ENCODE peak calls at places on chromosomes 3 and 15, in nine cellular contexts. V is OCI-LY7, R is H9, M is left ventricle myocardium inferior, I is adrenal gland, O is GM23338, X is psoas muscle, P is HCT116, Z is uterus. T is an unnamed sample. For H3K4me1, the result is how much of the 10 kb centered on the place peaks cover.

GRCh38 chr15:38398134-38398533 is 55.8 kb upstream of the FAM98B start:
- DNase-seq in V (no peak), I (peak), P (peak), Z (no peak), R (no peak), X (peak), O (no peak), M (peak), T (no peak)

GRCh38 chr15:75203017-75203907 is 1.6 kb downstream of the C15orf39 start:
- DNase-seq in V (peak), X (no peak), O (no peak), R (no peak), I (no peak), P (no peak), M (no peak), Z (peak), T (no peak)

GRCh38 chr15:68209735-68210408 is 4.7 kb upstream of the CALML4 start:
- DNase-seq in X (no peak), P (no peak), O (no peak), Z (no peak), R (no peak), I (no peak), M (peak), V (peak), T (no peak)

GRCh38 chr3:152434142-152434541 is 165.4 kb downstream of the MBNL1 start:
- DNase-seq in M (no peak), R (no peak), Z (no peak), X (no peak), P (no peak), I (no peak), V (no peak), O (no peak), T (no peak)

GRCh38 chr15:95365615-95366107 is 964.8 kb upstream of the NR2F2 start:
- DNase-seq in X (no peak), Z (peak), V (no peak), R (no peak), M (no peak), I (peak), P (no peak), O (no peak), T (no peak)

GRCh38 chr3:71254658-71255057 is 328.9 kb downstream of the FOXP1 start:
- DNase-seq in P (no peak), V (no peak), R (no peak), O (no peak), Z (no peak), I (peak), M (no peak), X (no peak), T (peak)

GRCh38 chr3:32432711-32433530 is 41.3 kb downstream of the CMTM7 start:
- DNase-seq in V (peak), P (no peak), R (no peak), X (no peak), M (no peak), I (no peak), Z (no peak), O (no peak), T (no peak)

GRCh38 chr3:18027161-18027939 is 284.9 kb upstream of the TBC1D5 start:
- DNase-seq in Z (no peak), R (no peak), O (no peak), P (no peak), V (no peak), I (no peak), M (no peak), X (no peak), T (no peak)

GRCh38 chr3:139301183-139301582 is 42.6 kb upstream of the MRPS22 start:
- DNase-seq in X (no peak), O (no peak), V (no peak), I (no peak), R (no peak), M (no peak), P (no peak), Z (no peak), T (no peak)

GRCh38 chr3:41200669-41201021 is 1.3 kb downstream of the CTNNB1 start:
- DNase-seq in Z (no peak), O (no peak), I (peak), P (no peak), M (no peak), X (no peak), R (no peak), V (peak), T (no peak)

GRCh38 chr3:154421067-154421466 is 8.9 kb downstream of the GPR149 start:
- DNase-seq in Z (no peak), I (no peak), M (no peak), O (peak), P (no peak), X (no peak), V (peak), R (peak), T (peak)

GRCh38 chr3:133472242-133472641 is 72.4 kb downstream of the BFSP2 start:
- DNase-seq in Z (no peak), V (no peak), O (peak), R (peak), X (no peak), P (no peak), I (no peak), M (no peak), T (no peak)

GRCh38 chr3:28019740-28020139 is 221.7 kb upstream of the CMC1 start:
- DNase-seq in I (no peak), X (no peak), P (no peak), R (no peak), V (no peak), Z (no peak), M (no peak), O (no peak), T (no peak)

GRCh38 chr3:40971191-40972168 is 227.8 kb upstream of the CTNNB1 start:
- DNase-seq in X (peak), O (no peak), R (no peak), Z (peak), M (peak), P (peak), I (peak), V (peak), T (peak)

GRCh38 chr3:182490601-182491485 is 302.5 kb upstream of the ATP11B start:
- DNase-seq in X (no peak), I (no peak), M (no peak), Z (no peak), P (peak), R (no peak), O (peak), V (peak), T (no peak)

GRCh38 chr3:149366031-149366430 is 11.4 kb downstream of the TM4SF1 start:
- DNase-seq in I (no peak), O (no peak), Z (no peak), P (no peak), X (no peak), R (no peak), V (no peak), M (no peak), T (no peak)

GRCh38 chr3:155391583-155391982 is 98.1 kb upstream of the STRIT1 start:
- DNase-seq in Z (peak), R (no peak), V (no peak), P (peak), M (peak), O (peak), X (peak), I (no peak), T (peak)

GRCh38 chr3:36765104-36765503 is 751 bp upstream of the DCLK3 start:
- DNase-seq in M (no peak), I (no peak), Z (no peak), R (no peak), X (no peak), V (no peak), O (no peak), P (no peak), T (no peak)

GRCh38 chr15:79673416-79674123 is 223.2 kb downstream of the MTHFS start:
- DNase-seq in R (peak), X (no peak), I (no peak), M (no peak), O (peak), V (no peak), P (no peak), Z (no peak), T (no peak)

GRCh38 chr3:20478407-20478806 is 292.4 kb upstream of the SGO1 start:
- DNase-seq in X (no peak), P (no peak), I (no peak), M (no peak), Z (no peak), R (no peak), V (no peak), O (no peak), T (no peak)

GRCh38 chr3:11552289-11553264 is 91.1 kb downstream of the VGLL4 start:
- DNase-seq in O (no peak), M (peak), I (no peak), P (no peak), Z (no peak), R (no peak), X (no peak), V (no peak), T (no peak)

GRCh38 chr15:34993413-34993812 is 5.3 kb upstream of the ZNF770 start:
- DNase-seq in P (peak), V (no peak), X (no peak), Z (no peak), O (no peak), R (no peak), M (no peak), I (no peak), T (no peak)

GRCh38 chr3:70049761-70050160 is 50.2 kb downstream of the SAMMSON start:
- DNase-seq in I (no peak), M (no peak), R (no peak), V (no peak), Z (no peak), O (peak), P (no peak), X (no peak), T (no peak)

GRCh38 chr3:53460313-53460712 is 34.1 kb upstream of the CACNA1D start:
- DNase-seq in P (no peak), V (no peak), R (no peak), Z (no peak), X (no peak), I (no peak), M (no peak), O (no peak), T (no peak)

GRCh38 chr3:141738636-141739363 is 702 bp downstream of the RNF7 start:
- DNase-seq in M (no peak), O (no peak), R (no peak), I (no peak), X (no peak), P (no peak), Z (no peak), V (peak), T (no peak)

GRCh38 chr3:128736598-128736997 is 10.6 kb downstream of the RAB7A start:
- DNase-seq in M (no peak), V (no peak), R (no peak), I (no peak), X (no peak), O (no peak), Z (no peak), P (no peak), T (no peak)

GRCh38 chr3:169144691-169145090 is 518.8 kb downstream of the MECOM start:
- DNase-seq in Z (no peak), I (no peak), V (no peak), X (no peak), M (no peak), R (no peak), P (no peak), O (no peak), T (no peak)

DNA sequence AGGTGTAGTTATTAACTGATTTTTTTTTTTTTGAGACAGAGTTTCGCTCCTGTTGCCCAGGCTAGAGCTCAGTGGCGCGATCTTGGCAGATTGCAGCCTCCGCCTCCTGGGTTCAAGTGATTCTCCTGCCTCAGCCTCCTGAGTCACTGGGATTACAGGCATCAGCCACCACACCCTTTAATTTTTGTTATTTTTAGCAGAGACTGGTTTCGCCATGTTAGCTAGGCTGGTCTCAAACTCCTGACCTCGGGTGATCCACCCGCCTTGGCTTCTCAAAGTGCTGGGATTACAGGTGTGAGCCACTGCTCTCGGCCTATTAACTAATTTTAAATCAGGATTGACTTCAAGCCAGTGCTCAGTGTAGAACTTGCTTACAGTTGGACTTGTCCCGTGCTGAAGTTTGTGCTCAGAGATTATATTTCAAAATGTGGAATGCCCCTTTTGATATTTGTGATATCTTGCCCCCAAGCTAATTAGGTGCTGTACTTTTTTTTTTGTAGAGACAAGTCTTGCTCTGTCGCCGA is 6.0 kb downstream of the SKIL start:
- DNase-seq in X (no peak), R (no peak), V (no peak), I (no peak), O (no peak), M (no peak), P (no peak), Z (no peak), T (no peak)
- H3K4me1 ChIP-seq in X (under half), R (under half), V (half or more), I (under half), O (half or more), M (half or more), P (under half), Z (under half), T (under half)

DNA sequence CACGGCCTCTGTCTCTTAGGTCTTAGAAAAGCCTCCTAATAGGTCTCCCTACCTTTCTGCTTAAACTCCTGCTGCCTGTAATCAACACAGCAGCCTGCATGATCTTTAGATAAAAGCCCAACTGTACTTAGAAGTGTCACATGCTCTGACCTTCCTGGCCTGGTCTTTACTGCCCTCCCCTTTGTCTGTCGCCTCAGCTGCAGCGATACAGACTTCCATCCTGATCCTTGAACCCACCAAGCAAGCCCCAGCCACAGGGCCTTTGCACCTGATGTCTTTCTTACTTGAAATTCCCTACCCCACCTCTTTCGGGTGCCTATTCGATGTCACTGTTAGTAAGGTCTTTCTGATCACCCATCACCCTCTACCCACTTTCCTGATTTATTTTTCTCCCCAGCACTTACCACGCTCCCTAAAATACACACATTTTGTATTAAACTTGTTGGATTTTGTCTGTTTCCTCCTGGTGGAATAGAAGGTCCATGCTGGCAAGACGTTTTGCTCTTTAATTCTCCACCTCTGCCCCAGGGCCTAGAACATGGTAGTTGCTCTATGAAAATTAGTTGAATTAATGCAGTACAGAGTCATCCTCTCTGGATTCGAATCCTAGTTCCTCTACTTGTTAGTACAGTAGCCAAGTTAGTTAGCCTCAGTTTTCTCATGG is 51.1 kb downstream of the AQP9 start:
- DNase-seq in Z (no peak), I (no peak), R (no peak), X (no peak), M (no peak), O (no peak), V (no peak), P (no peak), T (no peak)
- TF ChIP-seq CTCF in Z (no peak), I (no peak), R (no peak), X (no peak), M (no peak), O (no peak), V (no peak), P (no peak), T (no peak)

DNA sequence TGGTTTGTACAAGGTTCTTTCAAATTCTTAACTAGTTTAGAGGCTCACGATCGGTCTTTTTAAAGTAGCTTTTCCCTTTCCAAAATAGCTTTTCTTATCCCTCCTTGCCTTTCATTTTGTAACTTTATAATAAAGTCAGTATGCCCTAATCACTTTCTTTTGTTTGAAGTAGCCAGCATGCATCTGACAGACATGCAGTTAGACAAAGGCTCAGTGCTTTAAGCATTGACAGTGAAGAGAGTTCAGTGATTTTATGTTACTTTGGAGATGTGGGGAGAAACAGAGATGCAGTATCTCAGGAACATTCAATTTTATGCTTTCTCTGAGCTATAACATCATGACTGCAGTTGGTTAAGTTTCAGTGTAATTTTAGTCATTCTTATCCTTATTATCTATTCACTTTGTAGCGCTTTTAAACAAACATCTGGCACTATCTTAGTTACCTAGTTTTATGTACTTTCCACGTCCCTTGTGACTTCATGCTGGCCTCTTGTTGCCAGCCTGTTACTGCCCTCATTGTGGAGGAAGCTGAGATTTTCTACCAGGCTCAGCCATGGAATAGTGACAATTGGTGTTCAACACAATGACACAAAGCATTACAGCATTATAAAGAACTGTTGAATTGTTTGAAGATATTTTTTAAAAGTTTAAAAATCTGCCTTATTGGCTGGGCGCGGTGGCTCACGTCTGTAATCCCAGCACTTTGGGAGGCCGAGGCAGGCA is 90.3 kb downstream of the AKAP13 start:
- DNase-seq in R (no peak), V (no peak), M (no peak), P (no peak), I (no peak), Z (no peak), X (no peak), O (no peak), T (no peak)
- H3K4me1 ChIP-seq in R (under half), V (half or more), M (half or more), P (under half), I (under half), Z (under half), X (under half), O (under half), T (under half)

GRCh38 chr3:170991664-170992063 is 34.9 kb downstream of the SLC2A2 start:
- DNase-seq in V (no peak), P (no peak), Z (no peak), R (no peak), O (no peak), M (no peak), I (no peak), X (no peak), T (no peak)
- TF ChIP-seq CTCF in V (no peak), P (no peak), Z (no peak), R (no peak), O (no peak), M (no peak), I (no peak), X (no peak), T (no peak)

GRCh38 chr15:73852507-73852906 is 20.9 kb upstream of the TBC1D21 start:
- DNase-seq in M (no peak), O (no peak), V (no peak), Z (no peak), X (no peak), P (no peak), I (no peak), R (no peak), T (no peak)
- H3K4me1 ChIP-seq in M (under half), O (under half), V (under half), Z (under half), X (under half), P (under half), I (under half), R (under half), T (under half)

GRCh38 chr15:50145451-50145872 is 26.4 kb upstream of the ATP8B4 start:
- DNase-seq in I (no peak), M (no peak), Z (peak), V (peak), O (peak), P (peak), R (no peak), X (no peak), T (no peak)
- TF ChIP-seq CTCF in I (peak), M (peak), Z (peak), V (peak), O (peak), P (peak), R (peak), X (peak), T (peak)

DNA sequence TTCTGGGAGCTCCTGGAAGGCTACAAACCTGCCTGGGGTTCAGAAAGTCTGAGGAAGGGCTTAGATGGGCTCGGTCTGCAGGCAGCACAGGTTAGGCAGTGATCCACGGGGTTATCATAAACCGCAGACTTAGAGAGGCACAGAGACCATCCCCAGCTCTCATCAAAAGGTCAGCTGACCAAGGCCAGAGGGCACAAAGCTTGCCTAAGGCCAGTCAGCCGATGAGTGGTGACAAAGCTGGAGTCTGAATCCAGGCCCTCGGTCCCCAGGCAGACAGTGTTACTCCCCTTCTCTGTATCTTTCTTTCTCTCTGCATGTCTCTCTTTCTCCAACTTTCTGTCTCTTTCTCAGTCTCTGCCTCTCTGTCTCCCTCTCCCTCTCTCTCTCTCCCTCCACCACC is 56.5 kb downstream of the ADCY5 start:
- DNase-seq in R (no peak), Z (no peak), P (no peak), O (no peak), M (no peak), V (no peak), X (no peak), I (no peak), T (no peak)
- H3K4me1 ChIP-seq in R (under half), Z (under half), P (under half), O (under half), M (half or more), V (under half), X (under half), I (under half), T (under half)

GRCh38 chr3:101549473-101549872 is 12.2 kb upstream of the TRMT10C start:
- DNase-seq in R (no peak), X (no peak), O (no peak), V (no peak), P (no peak), M (no peak), I (no peak), Z (no peak), T (no peak)

GRCh38 chr3:101548527-101549105 is 13.1 kb upstream of the TRMT10C start:
- DNase-seq in O (no peak), V (no peak), P (no peak), X (no peak), R (no peak), I (no peak), Z (no peak), M (no peak), T (no peak)

GRCh38 chr3:101542952-101543351 is 18.7 kb upstream of the TRMT10C start:
- DNase-seq in V (no peak), Z (no peak), R (no peak), P (no peak), O (no peak), X (no peak), I (no peak), M (no peak), T (no peak)

DNA sequence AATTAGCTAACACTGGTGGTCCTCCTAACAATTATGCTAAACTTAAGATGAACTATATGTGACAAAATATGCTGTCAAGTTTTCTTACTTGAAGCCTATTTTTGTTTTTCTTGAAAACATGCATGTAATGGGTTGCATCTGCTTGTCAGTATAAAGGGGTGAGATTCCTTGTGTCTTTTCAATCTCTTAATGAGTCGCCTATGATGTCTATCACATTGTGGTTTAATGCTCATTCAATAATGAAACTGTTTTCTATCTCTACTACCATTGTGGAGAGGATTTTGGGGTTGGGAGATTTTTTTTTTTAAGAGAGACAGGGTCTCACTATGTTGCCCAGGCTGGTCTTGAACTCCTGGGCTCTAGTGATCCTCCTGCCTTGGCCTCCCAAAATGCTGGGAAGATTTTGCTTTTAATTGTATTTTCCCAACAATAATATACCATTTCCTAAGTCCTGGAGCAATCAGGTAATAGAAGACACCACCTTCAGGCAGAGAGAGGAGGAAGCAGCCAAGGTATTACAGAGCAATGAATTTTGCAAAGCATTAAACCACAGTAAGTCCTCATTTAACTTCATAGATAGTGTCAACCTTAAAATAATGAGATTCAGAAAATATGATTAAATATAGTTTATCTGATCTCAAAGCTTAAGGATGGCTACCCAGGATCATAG is 17.4 kb upstream of the TRMT10C start:
- DNase-seq in O (no peak), P (no peak), V (no peak), X (no peak), R (no peak), M (no peak), Z (no peak), I (no peak), T (no peak)
- TF ChIP-seq CTCF in O (peak), P (no peak), V (no peak), X (peak), R (peak), M (no peak), Z (no peak), I (no peak), T (peak)

GRCh38 chr15:46670256-46670655 is 1035.4 kb downstream of the SQOR start:
- DNase-seq in P (no peak), V (no peak), O (no peak), I (no peak), M (no peak), X (no peak), Z (no peak), R (no peak), T (no peak)
- H3K4me1 ChIP-seq in P (under half), V (under half), O (under half), I (under half), M (under half), X (under half), Z (under half), R (under half), T (under half)

T was measured in Caco-2.